ENCODE peak calls at places on chromosome 15, in six cellular contexts. One of them, this sample, is unnamed. For H3K4me1, the result is how much of the 10 kb centered on the place peaks cover.

GRCh38 chr15:31499953-31500808 is 173.5 kb downstream of the KLF13 start:
- DNase-seq in lower lobe of right lung: no peak
- DNase-seq in neuronal stem cell: no peak
- DNase-seq in psoas muscle: no peak
- DNase-seq in cardiac muscle cell: no peak
- DNase-seq in stomach: no peak
- DNase-seq in this sample: no peak

GRCh38 chr15:86624261-86625036 is 544.8 kb downstream of the AGBL1 start:
- DNase-seq in neuronal stem cell: peak
- DNase-seq in lower lobe of right lung: peak
- DNase-seq in stomach: no peak
- DNase-seq in psoas muscle: peak
- DNase-seq in cardiac muscle cell: peak
- DNase-seq in this sample: no peak

GRCh38 chr15:94793641-94794040 is 562.3 kb downstream of the MCTP2 start:
- DNase-seq in neuronal stem cell: no peak
- DNase-seq in lower lobe of right lung: no peak
- DNase-seq in cardiac muscle cell: no peak
- DNase-seq in psoas muscle: no peak
- DNase-seq in stomach: no peak
- DNase-seq in this sample: no peak

GRCh38 chr15:89058376-89058775 is 29.9 kb upstream of the ABHD2 start:
- DNase-seq in stomach: no peak
- DNase-seq in neuronal stem cell: no peak
- DNase-seq in lower lobe of right lung: no peak
- DNase-seq in psoas muscle: no peak
- DNase-seq in cardiac muscle cell: no peak
- DNase-seq in this sample: no peak

GRCh38 chr15:88615303-88616107 is 5.6 kb upstream of the AEN start:
- DNase-seq in neuronal stem cell: no peak
- DNase-seq in cardiac muscle cell: no peak
- DNase-seq in lower lobe of right lung: no peak
- DNase-seq in stomach: peak
- DNase-seq in psoas muscle: no peak
- DNase-seq in this sample: no peak

GRCh38 chr15:92883643-92884458 is 16.3 kb upstream of the CHD2 start:
- DNase-seq in stomach: no peak
- DNase-seq in cardiac muscle cell: peak
- DNase-seq in lower lobe of right lung: no peak
- DNase-seq in psoas muscle: no peak
- DNase-seq in neuronal stem cell: no peak
- DNase-seq in this sample: no peak

GRCh38 chr15:61660579-61660978 is 399.7 kb downstream of the VPS13C start:
- DNase-seq in stomach: no peak
- DNase-seq in neuronal stem cell: no peak
- DNase-seq in cardiac muscle cell: peak
- DNase-seq in lower lobe of right lung: no peak
- DNase-seq in psoas muscle: no peak
- DNase-seq in this sample: peak

GRCh38 chr15:84023636-84024035 is 211.9 kb upstream of the GOLGA6L4 start:
- DNase-seq in lower lobe of right lung: no peak
- DNase-seq in neuronal stem cell: no peak
- DNase-seq in stomach: no peak
- DNase-seq in cardiac muscle cell: peak
- DNase-seq in psoas muscle: no peak
- DNase-seq in this sample: no peak

GRCh38 chr15:57772223-57772957 is 65.9 kb downstream of the POLR2M start:
- DNase-seq in lower lobe of right lung: no peak
- DNase-seq in stomach: no peak
- DNase-seq in neuronal stem cell: no peak
- DNase-seq in psoas muscle: no peak
- DNase-seq in cardiac muscle cell: no peak
- DNase-seq in this sample: no peak

GRCh38 chr15:65695073-65695472 is 73.3 kb downstream of the SLC24A1 start:
- DNase-seq in neuronal stem cell: no peak
- DNase-seq in psoas muscle: no peak
- DNase-seq in cardiac muscle cell: peak
- DNase-seq in lower lobe of right lung: no peak
- DNase-seq in stomach: no peak
- DNase-seq in this sample: no peak

GRCh38 chr15:85880501-85881190 is 85.9 kb upstream of the KLHL25 start:
- DNase-seq in lower lobe of right lung: no peak
- DNase-seq in neuronal stem cell: no peak
- DNase-seq in psoas muscle: no peak
- DNase-seq in cardiac muscle cell: no peak
- DNase-seq in stomach: no peak
- DNase-seq in this sample: no peak

GRCh38 chr15:76185716-76186115 is 125.6 kb downstream of the ETFA start:
- DNase-seq in stomach: peak
- DNase-seq in cardiac muscle cell: peak
- DNase-seq in neuronal stem cell: peak
- DNase-seq in lower lobe of right lung: no peak
- DNase-seq in psoas muscle: no peak
- DNase-seq in this sample: no peak

GRCh38 chr15:38549222-38549621 is 15.4 kb downstream of the RASGRP1 start:
- DNase-seq in neuronal stem cell: no peak
- DNase-seq in cardiac muscle cell: peak
- DNase-seq in stomach: no peak
- DNase-seq in lower lobe of right lung: no peak
- DNase-seq in psoas muscle: no peak
- DNase-seq in this sample: no peak

GRCh38 chr15:38555686-38556334 is 8.8 kb downstream of the RASGRP1 start:
- DNase-seq in psoas muscle: no peak
- DNase-seq in neuronal stem cell: no peak
- DNase-seq in stomach: no peak
- DNase-seq in lower lobe of right lung: no peak
- DNase-seq in cardiac muscle cell: peak
- DNase-seq in this sample: no peak

GRCh38 chr15:38554354-38554753 is 10.3 kb downstream of the RASGRP1 start:
- DNase-seq in psoas muscle: no peak
- DNase-seq in stomach: no peak
- DNase-seq in neuronal stem cell: no peak
- DNase-seq in cardiac muscle cell: no peak
- DNase-seq in lower lobe of right lung: no peak
- DNase-seq in this sample: no peak

GRCh38 chr15:38553071-38553470 is 11.5 kb downstream of the RASGRP1 start:
- DNase-seq in psoas muscle: no peak
- DNase-seq in lower lobe of right lung: no peak
- DNase-seq in cardiac muscle cell: no peak
- DNase-seq in neuronal stem cell: no peak
- DNase-seq in stomach: no peak
- DNase-seq in this sample: no peak

GRCh38 chr15:38551720-38552627 is 12.6 kb downstream of the RASGRP1 start:
- DNase-seq in psoas muscle: no peak
- DNase-seq in cardiac muscle cell: no peak
- DNase-seq in neuronal stem cell: no peak
- DNase-seq in stomach: no peak
- DNase-seq in lower lobe of right lung: no peak
- DNase-seq in this sample: no peak
- H3K4me3 ChIP-seq in psoas muscle: no peak
- H3K4me3 ChIP-seq in cardiac muscle cell: no peak
- H3K4me3 ChIP-seq in neuronal stem cell: no peak
- H3K4me3 ChIP-seq in stomach: no peak
- H3K4me3 ChIP-seq in lower lobe of right lung: no peak
- H3K4me3 ChIP-seq in this sample: no peak

GRCh38 chr15:70093070-70093469 is 4.6 kb downstream of the TLE3 start:
- DNase-seq in lower lobe of right lung: no peak
- DNase-seq in neuronal stem cell: no peak
- DNase-seq in cardiac muscle cell: peak
- DNase-seq in psoas muscle: no peak
- DNase-seq in stomach: no peak
- DNase-seq in this sample: no peak
- H3K4me1 ChIP-seq in lower lobe of right lung: half or more
- H3K4me1 ChIP-seq in neuronal stem cell: half or more
- H3K4me1 ChIP-seq in cardiac muscle cell: under half
- H3K4me1 ChIP-seq in psoas muscle: half or more
- H3K4me1 ChIP-seq in stomach: half or more
- H3K4me1 ChIP-seq in this sample: half or more

DNA sequence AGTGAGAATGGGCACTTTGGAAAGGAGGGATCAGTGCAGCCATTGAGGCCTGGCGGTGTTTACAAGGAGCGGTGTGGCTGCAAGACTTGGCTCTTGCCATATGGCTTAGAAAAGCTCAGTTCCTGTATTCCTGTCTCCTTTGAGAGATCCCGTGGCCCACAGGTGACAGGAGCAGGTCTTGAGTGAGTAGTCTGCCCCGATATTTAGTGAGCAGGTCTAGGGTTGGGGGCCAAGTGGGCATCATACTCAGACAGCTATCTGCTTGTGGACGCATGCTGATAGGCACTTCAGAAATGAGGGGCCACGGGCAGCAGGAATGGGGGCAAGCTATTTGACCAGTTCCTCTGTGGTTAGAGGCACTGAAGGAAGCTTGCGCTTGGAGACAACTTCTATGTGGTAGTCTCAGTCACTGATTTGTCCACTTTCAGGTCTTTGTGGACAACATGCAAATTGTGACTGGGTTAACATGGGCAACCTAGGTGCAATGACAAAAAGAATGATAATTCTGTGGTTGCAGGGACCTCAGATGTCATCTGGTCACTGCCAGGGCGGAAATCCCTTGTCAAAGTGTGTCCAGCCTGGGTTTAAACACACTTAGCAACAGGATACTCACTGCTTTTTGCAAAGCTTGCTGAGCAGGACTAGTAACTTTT is 1.1 kb downstream of the TMED3 start:
- DNase-seq in cardiac muscle cell: peak
- DNase-seq in stomach: no peak
- DNase-seq in psoas muscle: no peak
- DNase-seq in neuronal stem cell: no peak
- DNase-seq in lower lobe of right lung: no peak
- DNase-seq in this sample: no peak
- H3K4me3 ChIP-seq in cardiac muscle cell: peak
- H3K4me3 ChIP-seq in stomach: peak
- H3K4me3 ChIP-seq in psoas muscle: peak
- H3K4me3 ChIP-seq in neuronal stem cell: peak
- H3K4me3 ChIP-seq in lower lobe of right lung: peak
- H3K4me3 ChIP-seq in this sample: peak

DNA sequence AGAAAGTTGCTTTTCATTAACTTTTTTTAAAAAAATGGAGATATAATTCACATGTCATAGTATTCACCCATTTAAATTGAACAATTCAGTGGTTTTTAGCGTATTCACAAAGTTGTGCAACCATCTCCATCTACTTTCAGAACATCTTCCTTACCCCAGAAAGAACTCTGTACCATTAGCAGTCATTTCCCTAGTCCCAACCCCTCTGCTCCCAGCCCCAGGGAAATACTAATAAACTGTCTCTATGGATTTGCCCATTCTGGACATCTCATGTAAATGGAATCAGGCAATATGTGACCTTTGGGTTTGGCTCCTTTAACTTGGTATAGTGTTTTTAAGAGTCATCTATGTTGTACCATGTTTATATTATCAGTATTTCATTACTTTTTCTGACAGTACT is 55.8 kb upstream of the GATM start:
- DNase-seq in stomach: no peak
- DNase-seq in neuronal stem cell: no peak
- DNase-seq in psoas muscle: no peak
- DNase-seq in cardiac muscle cell: no peak
- DNase-seq in lower lobe of right lung: no peak
- DNase-seq in this sample: no peak
- H3K4me1 ChIP-seq in stomach: under half
- H3K4me1 ChIP-seq in neuronal stem cell: under half
- H3K4me1 ChIP-seq in psoas muscle: under half
- H3K4me1 ChIP-seq in cardiac muscle cell: under half
- H3K4me1 ChIP-seq in lower lobe of right lung: under half
- H3K4me1 ChIP-seq in this sample: under half

DNA sequence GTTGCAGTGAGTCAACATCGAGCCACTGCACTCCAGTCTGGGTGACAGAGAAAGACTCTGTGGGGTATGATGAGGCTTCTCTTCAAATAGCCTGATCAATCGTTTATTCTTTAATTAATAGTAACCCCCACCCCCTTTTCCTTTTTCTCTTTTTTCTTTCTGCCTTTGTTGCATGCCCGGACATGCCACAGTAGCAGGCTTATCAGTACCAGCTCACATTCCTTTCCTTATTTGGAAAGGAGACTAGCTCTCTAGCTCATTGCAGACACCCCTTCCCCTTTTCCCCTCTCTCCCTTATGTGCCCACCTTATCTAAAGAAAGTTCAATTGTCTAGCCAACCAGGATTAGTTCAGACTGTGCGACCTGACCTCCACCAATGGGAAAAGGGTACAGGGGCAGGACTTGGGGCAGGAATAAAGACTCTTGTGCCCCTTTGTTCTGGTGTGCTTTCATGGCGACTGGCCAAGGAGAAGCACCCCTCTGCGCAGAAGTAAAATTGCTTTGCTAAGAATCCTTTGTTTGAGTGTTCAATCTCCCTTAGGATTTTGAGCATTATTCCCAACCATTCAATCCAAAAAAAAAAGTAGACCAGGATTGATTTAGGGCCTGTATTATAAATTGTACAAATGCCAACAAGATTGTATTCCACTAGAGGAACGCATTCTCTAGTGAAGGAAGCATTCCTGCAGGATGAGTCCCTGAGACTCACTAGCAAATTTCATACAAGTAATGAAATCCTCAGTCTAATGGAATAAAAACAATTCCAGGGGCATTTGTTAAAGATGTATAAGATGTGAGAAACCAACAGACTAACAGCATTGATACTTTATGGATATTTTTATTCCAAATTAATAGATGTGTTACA is 95.8 kb upstream of the SNRPN start:
- DNase-seq in cardiac muscle cell: no peak
- DNase-seq in stomach: no peak
- DNase-seq in lower lobe of right lung: no peak
- DNase-seq in neuronal stem cell: peak
- DNase-seq in psoas muscle: no peak
- DNase-seq in this sample: no peak
- H3K4me3 ChIP-seq in cardiac muscle cell: peak
- H3K4me3 ChIP-seq in stomach: no peak
- H3K4me3 ChIP-seq in lower lobe of right lung: no peak
- H3K4me3 ChIP-seq in neuronal stem cell: no peak
- H3K4me3 ChIP-seq in psoas muscle: no peak
- H3K4me3 ChIP-seq in this sample: no peak

DNA sequence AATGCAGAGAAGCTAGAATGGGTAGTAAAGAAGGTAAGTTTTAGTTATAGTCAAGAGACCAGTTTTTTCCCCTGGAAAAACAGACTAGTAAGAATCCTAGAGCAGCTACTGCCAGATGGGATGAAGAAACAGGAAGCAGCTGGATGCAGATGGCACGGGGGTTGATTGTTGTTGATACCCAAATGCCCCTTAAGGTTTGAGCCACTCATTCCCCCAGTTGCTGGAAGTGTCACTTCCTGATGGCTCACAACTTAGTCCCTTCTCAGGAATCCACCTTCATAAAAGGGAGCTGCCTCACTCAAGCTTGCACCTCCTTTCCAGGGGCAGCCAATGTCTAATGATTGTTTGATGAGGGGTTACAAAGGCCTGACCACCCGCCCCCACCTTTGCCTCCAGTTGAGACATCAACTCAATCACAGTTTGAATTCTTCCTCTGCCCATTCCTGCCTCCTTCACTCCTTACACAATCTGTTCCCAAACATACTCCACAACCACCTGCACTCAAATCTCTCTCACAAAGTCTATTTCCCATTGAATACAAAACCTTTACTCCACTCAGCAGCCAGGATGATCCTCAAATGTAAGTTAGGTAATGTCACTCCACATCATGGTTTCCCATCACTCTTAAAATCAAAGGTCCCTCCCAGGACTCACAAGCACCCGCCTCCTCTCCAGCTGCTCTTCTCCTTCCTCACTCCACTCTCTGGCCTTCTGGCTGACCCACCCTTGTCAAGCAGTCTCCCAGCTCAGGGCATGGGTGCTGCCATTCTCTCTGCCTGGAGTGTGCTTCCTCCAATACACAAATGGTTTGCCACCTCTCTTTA is 450.1 kb upstream of the THBS1 start:
- DNase-seq in neuronal stem cell: no peak
- DNase-seq in psoas muscle: no peak
- DNase-seq in cardiac muscle cell: peak
- DNase-seq in stomach: no peak
- DNase-seq in lower lobe of right lung: no peak
- DNase-seq in this sample: no peak
- H3K4me1 ChIP-seq in neuronal stem cell: under half
- H3K4me1 ChIP-seq in psoas muscle: under half
- H3K4me1 ChIP-seq in cardiac muscle cell: under half
- H3K4me1 ChIP-seq in stomach: under half
- H3K4me1 ChIP-seq in lower lobe of right lung: under half
- H3K4me1 ChIP-seq in this sample: under half

This sample was measured in suprapubic skin.